ENCODE peak calls at places on chromosomes 16 and 17, in eight cellular contexts. F is HS-27A; K is GM13976; I is LHCN-M2; L is activated CD4-positive, alpha-beta memory T cell treated with anti-CD3 and anti-CD28 coated beads, Interleukin-2, amount 10 ng/mL, durations not matched to agents 7 days and 5 days; T is neural progenitor cell; M is T-cell; V is hippocampal formation. X is an unnamed sample.

GRCh38 chr17:36933174-36934143 is 3.8 kb upstream of the LHX1 start:
- DNase-seq in I (no peak), F (no peak), T (peak; percentile 54), V (no peak), L (no peak), M (no peak), K (peak; percentile 51), X (no peak)

GRCh38 chr16:23420011-23420410 is 33.0 kb downstream of the COG7 start:
- DNase-seq in V (no peak), I (peak; percentile 45), L (no peak), K (no peak), M (no peak), T (no peak), F (peak; percentile 43), X (no peak)

GRCh38 chr17:13002761-13003453 is 14.9 kb downstream of the ELAC2 start:
- DNase-seq in T (peak; percentile 87), L (peak; percentile 44), I (peak; percentile 68), K (peak; percentile 77), F (peak; percentile 17), V (peak; percentile 50), M (no peak), X (peak; percentile 70)

GRCh38 chr17:59327136-59327878 is 4.1 kb upstream of the YPEL2 start:
- DNase-seq in V (no peak), L (no peak), T (no peak), K (no peak), F (no peak), M (no peak), I (no peak), X (no peak)

GRCh38 chr17:73511716-73512115 is 132.5 kb downstream of the SDK2 start:
- DNase-seq in V (no peak), T (no peak), L (no peak), K (no peak), I (no peak), F (no peak), M (no peak), X (no peak)

GRCh38 chr17:77944390-77945222 is 13.9 kb upstream of the TNRC6C start:
- DNase-seq in T (no peak), M (no peak), F (no peak), K (no peak), L (no peak), I (no peak), V (no peak), X (no peak)

GRCh38 chr17:43908111-43908721 is 880 bp upstream of the MPP2 start:
- DNase-seq in V (peak; percentile 85), M (peak; percentile 43), K (no peak), F (no peak), I (peak; percentile 60), L (peak; percentile 43), T (peak; percentile 85), X (peak; percentile 47)

GRCh38 chr16:89371968-89372634 is 118.3 kb downstream of the ANKRD11 start:
- DNase-seq in F (no peak), M (no peak), T (no peak), K (no peak), I (peak; percentile 64), V (no peak), L (no peak), X (no peak)

GRCh38 chr17:39461911-39462641 is 790 bp downstream of the CDK12 start:
- DNase-seq in V (no peak), T (no peak), F (no peak), L (peak; percentile 41), I (no peak), M (no peak), K (peak; percentile 85), X (peak; percentile 20)

GRCh38 chr17:50835563-50836231 is at the start of gene WFIKKN2:
- DNase-seq in T (peak; percentile 48), K (no peak), I (no peak), V (no peak), M (no peak), F (no peak), L (no peak), X (no peak)

GRCh38 chr16:11389083-11389482 is 43.8 kb downstream of the RMI2 start:
- DNase-seq in F (no peak), M (no peak), T (no peak), I (no peak), K (no peak), V (no peak), L (no peak), X (no peak)

GRCh38 chr17:78131172-78132085 is 858 bp downstream of the TMC8 start:
- DNase-seq in V (no peak), M (no peak), I (no peak), F (no peak), L (peak; percentile 54), T (peak; percentile 42), K (no peak), X (peak; percentile 39)

GRCh38 chr17:82873521-82873920 is 33.7 kb upstream of the ZNF750 start:
- DNase-seq in L (no peak), V (no peak), T (no peak), F (no peak), M (no peak), K (no peak), I (no peak), X (no peak)

GRCh38 chr16:986411-986810 is 4.8 kb downstream of the SOX8 start:
- DNase-seq in V (no peak), I (no peak), K (no peak), F (no peak), T (no peak), L (no peak), M (no peak), X (no peak)

GRCh38 chr17:3864534-3864933 is 18.5 kb upstream of the NCBP3 start:
- DNase-seq in K (no peak), M (no peak), I (no peak), V (no peak), F (no peak), T (no peak), L (no peak), X (no peak)

GRCh38 chr16:61366006-61366405 is 670.2 kb downstream of the CDH8 start:
- DNase-seq in M (no peak), T (peak; percentile 8), K (no peak), F (no peak), I (peak; percentile 3), V (no peak), L (no peak), X (no peak)

GRCh38 chr16:89054714-89055113 is 38.9 kb upstream of the ACSF3 start:
- DNase-seq in T (no peak), F (no peak), V (no peak), L (no peak), M (no peak), I (no peak), K (no peak), X (no peak)

GRCh38 chr17:6894206-6894528 is 62.6 kb upstream of the TEKT1 start:
- DNase-seq in V (no peak), I (no peak), F (no peak), K (peak; percentile 56), L (peak; percentile 35), T (peak; percentile 68), M (no peak), X (peak; percentile 31)

GRCh38 chr17:75630071-75630917 is 2.9 kb upstream of the SMIM5 start:
- DNase-seq in V (no peak), K (no peak), T (no peak), L (no peak), I (no peak), M (no peak), F (no peak), X (no peak)

GRCh38 chr16:54739381-54739780 is 191.3 kb upstream of the IRX5 start:
- DNase-seq in K (no peak), V (no peak), M (no peak), L (no peak), T (no peak), F (no peak), I (no peak), X (no peak)

GRCh38 chr16:86611517-86611840 is 33.1 kb downstream of the FOXL1 start:
- DNase-seq in M (no peak), K (no peak), T (no peak), L (no peak), F (no peak), V (no peak), I (no peak), X (no peak)

GRCh38 chr17:69669441-69670178 is 255.1 kb downstream of the MAP2K6 start:
- DNase-seq in I (peak; percentile 40), K (no peak), V (no peak), L (no peak), T (no peak), M (no peak), F (no peak), X (no peak)

GRCh38 chr17:76911299-76912007 is 43.2 kb downstream of the MGAT5B start:
- DNase-seq in K (no peak), V (no peak), L (no peak), T (peak; percentile 54), F (no peak), M (no peak), I (no peak), X (no peak)

GRCh38 chr17:62653831-62654829 is 26.7 kb downstream of the MRC2 start:
- DNase-seq in K (peak; percentile 46), M (no peak), T (peak; percentile 75), L (no peak), F (no peak), I (peak; percentile 90), V (no peak), X (no peak)

GRCh38 chr16:5633845-5634440 is 536.3 kb upstream of the EEF2KMT start:
- DNase-seq in V (no peak), M (no peak), T (peak; percentile 77), L (no peak), K (no peak), F (no peak), I (peak; percentile 1), X (peak; percentile 22)

GRCh38 chr17:45110676-45111611 is 21.4 kb downstream of the PLCD3 start:
- DNase-seq in T (no peak), F (no peak), L (no peak), V (peak; percentile 42), M (no peak), K (no peak), I (peak; percentile 24), X (no peak)

GRCh38 chr17:42832213-42832933 is 824 bp upstream of the PSME3 start:
- DNase-seq in T (no peak), M (no peak), I (no peak), K (no peak), V (peak; percentile 53), F (no peak), L (no peak), X (no peak)

GRCh38 chr17:58176200-58176599 is 9.4 kb downstream of the OR4D2 start:
- DNase-seq in M (no peak), T (peak; percentile 34), L (no peak), I (peak; percentile 13), K (no peak), F (no peak), V (no peak), X (no peak)

GRCh38 chr17:79720705-79721295 is 9.9 kb upstream of the ENPP7 start:
- DNase-seq in F (no peak), K (no peak), L (no peak), I (no peak), M (no peak), T (no peak), V (no peak), X (no peak)

GRCh38 chr17:19508327-19508867 is 25.3 kb upstream of the SLC47A1 start:
- DNase-seq in T (peak; percentile 53), I (no peak), M (peak; percentile 41), V (no peak), L (peak; percentile 52), K (no peak), F (no peak), X (peak; percentile 38)

GRCh38 chr17:38702900-38703741 is 2.0 kb upstream of the MLLT6 start:
- DNase-seq in M (no peak), V (no peak), F (no peak), L (peak; percentile 28), T (no peak), I (no peak), K (peak; percentile 31), X (peak; percentile 26)

GRCh38 chr16:11602321-11602720 is 15.6 kb upstream of the LITAF start:
- DNase-seq in F (no peak), K (no peak), M (no peak), L (no peak), T (no peak), V (no peak), I (no peak), X (no peak)

GRCh38 chr16:56257260-56257659 is 66.0 kb downstream of the GNAO1 start:
- DNase-seq in V (no peak), F (no peak), T (no peak), L (no peak), M (no peak), K (no peak), I (no peak), X (no peak)

GRCh38 chr16:85416267-85417109 is 196.6 kb upstream of the GSE1 start:
- DNase-seq in T (peak; percentile 63), K (peak; percentile 81), M (peak; percentile 54), F (no peak), L (peak; percentile 72), I (no peak), V (no peak), X (peak; percentile 73)

X was measured in germinal center.